ENCODE peak calls at places on chromosomes 7 and 10, in nine cellular contexts. One of them, this sample, is unnamed.

GRCh38 chr7:3162286-3162685 is 118.6 kb upstream of the CARD11 start:
- DNase-seq in HFFc6: no peak
- DNase-seq in psoas muscle: no peak
- DNase-seq in WERI-Rb-1: peak; percentile 58
- DNase-seq in ascending aorta: no peak
- DNase-seq in glutamatergic neuron: no peak
- DNase-seq in spleen: no peak
- DNase-seq in B cell: no peak
- DNase-seq in coronary artery: no peak
- DNase-seq in this sample: no peak

GRCh38 chr7:129925416-129926002 is 27.3 kb downstream of the UBE2H start:
- DNase-seq in glutamatergic neuron: no peak
- DNase-seq in B cell: no peak
- DNase-seq in ascending aorta: no peak
- DNase-seq in WERI-Rb-1: no peak
- DNase-seq in psoas muscle: no peak
- DNase-seq in spleen: no peak
- DNase-seq in HFFc6: peak; percentile 35
- DNase-seq in coronary artery: no peak
- DNase-seq in this sample: no peak

GRCh38 chr7:129150199-129150996 is 5.9 kb downstream of the TSPAN33 start:
- DNase-seq in coronary artery: no peak
- DNase-seq in B cell: no peak
- DNase-seq in WERI-Rb-1: no peak
- DNase-seq in HFFc6: no peak
- DNase-seq in glutamatergic neuron: peak; percentile 49
- DNase-seq in ascending aorta: no peak
- DNase-seq in psoas muscle: no peak
- DNase-seq in spleen: no peak
- DNase-seq in this sample: no peak

GRCh38 chr10:77458986-77459590 is 178.5 kb downstream of the KCNMA1 start:
- DNase-seq in psoas muscle: no peak
- DNase-seq in WERI-Rb-1: no peak
- DNase-seq in spleen: no peak
- DNase-seq in B cell: no peak
- DNase-seq in HFFc6: peak; percentile 68
- DNase-seq in coronary artery: no peak
- DNase-seq in ascending aorta: no peak
- DNase-seq in glutamatergic neuron: no peak
- DNase-seq in this sample: no peak

GRCh38 chr10:71753091-71753959 is 20.0 kb downstream of the VSIR start:
- DNase-seq in spleen: peak; percentile 90
- DNase-seq in ascending aorta: peak; percentile 59
- DNase-seq in psoas muscle: no peak
- DNase-seq in glutamatergic neuron: no peak
- DNase-seq in HFFc6: no peak
- DNase-seq in WERI-Rb-1: no peak
- DNase-seq in coronary artery: no peak
- DNase-seq in B cell: no peak
- DNase-seq in this sample: no peak

GRCh38 chr7:135761751-135762488 is 13.3 kb upstream of the FAM180A start:
- DNase-seq in spleen: no peak
- DNase-seq in psoas muscle: no peak
- DNase-seq in glutamatergic neuron: no peak
- DNase-seq in ascending aorta: no peak
- DNase-seq in coronary artery: peak; percentile 90
- DNase-seq in WERI-Rb-1: no peak
- DNase-seq in B cell: no peak
- DNase-seq in HFFc6: peak; percentile 81
- DNase-seq in this sample: no peak

GRCh38 chr10:105138287-105138854 is 497.3 kb downstream of the SORCS3 start:
- DNase-seq in spleen: no peak
- DNase-seq in psoas muscle: no peak
- DNase-seq in B cell: no peak
- DNase-seq in coronary artery: no peak
- DNase-seq in glutamatergic neuron: no peak
- DNase-seq in HFFc6: no peak
- DNase-seq in WERI-Rb-1: no peak
- DNase-seq in ascending aorta: no peak
- DNase-seq in this sample: no peak

GRCh38 chr10:44466236-44466635 is 81.3 kb upstream of the CXCL12 start:
- DNase-seq in glutamatergic neuron: no peak
- DNase-seq in WERI-Rb-1: no peak
- DNase-seq in ascending aorta: no peak
- DNase-seq in psoas muscle: no peak
- DNase-seq in HFFc6: peak; percentile 53
- DNase-seq in coronary artery: no peak
- DNase-seq in spleen: no peak
- DNase-seq in B cell: no peak
- DNase-seq in this sample: no peak

GRCh38 chr7:100393233-100393905 is 20.1 kb downstream of the PILRA start:
- DNase-seq in B cell: no peak
- DNase-seq in HFFc6: no peak
- DNase-seq in glutamatergic neuron: no peak
- DNase-seq in psoas muscle: no peak
- DNase-seq in spleen: no peak
- DNase-seq in WERI-Rb-1: no peak
- DNase-seq in ascending aorta: no peak
- DNase-seq in coronary artery: no peak
- DNase-seq in this sample: no peak

GRCh38 chr7:158782638-158783490 is 46.4 kb downstream of the ESYT2 start:
- DNase-seq in WERI-Rb-1: no peak
- DNase-seq in psoas muscle: peak; percentile 83
- DNase-seq in B cell: no peak
- DNase-seq in coronary artery: peak; percentile 94
- DNase-seq in spleen: no peak
- DNase-seq in glutamatergic neuron: no peak
- DNase-seq in HFFc6: peak; percentile 34
- DNase-seq in ascending aorta: peak; percentile 59
- DNase-seq in this sample: peak; percentile 8
- TF ChIP-seq CTCF in WERI-Rb-1: peak; percentile 22
- TF ChIP-seq CTCF in psoas muscle: peak; percentile 56
- TF ChIP-seq CTCF in B cell: no peak
- TF ChIP-seq CTCF in coronary artery: peak; percentile 33
- TF ChIP-seq CTCF in spleen: no peak
- TF ChIP-seq CTCF in glutamatergic neuron: no peak
- TF ChIP-seq CTCF in HFFc6: peak; percentile 57
- TF ChIP-seq CTCF in ascending aorta: peak; percentile 59
- TF ChIP-seq CTCF in this sample: peak; percentile 38

GRCh38 chr10:23439920-23440875 is 1.3 kb downstream of the OTUD1 start:
- DNase-seq in coronary artery: peak; percentile 78
- DNase-seq in WERI-Rb-1: peak; percentile 8
- DNase-seq in ascending aorta: no peak
- DNase-seq in psoas muscle: peak; percentile 67
- DNase-seq in B cell: no peak
- DNase-seq in HFFc6: peak; percentile 46
- DNase-seq in glutamatergic neuron: peak; percentile 33
- DNase-seq in spleen: peak; percentile 93
- DNase-seq in this sample: no peak

GRCh38 chr10:23439452-23439919 is 611 bp downstream of the OTUD1 start:
- DNase-seq in WERI-Rb-1: peak; percentile 8
- DNase-seq in glutamatergic neuron: peak; percentile 51
- DNase-seq in ascending aorta: no peak
- DNase-seq in B cell: no peak
- DNase-seq in spleen: no peak
- DNase-seq in HFFc6: no peak
- DNase-seq in coronary artery: no peak
- DNase-seq in psoas muscle: no peak
- DNase-seq in this sample: no peak

GRCh38 chr10:23435378-23435777 is 3.5 kb upstream of the OTUD1 start:
- DNase-seq in coronary artery: no peak
- DNase-seq in WERI-Rb-1: no peak
- DNase-seq in B cell: no peak
- DNase-seq in glutamatergic neuron: no peak
- DNase-seq in HFFc6: no peak
- DNase-seq in psoas muscle: no peak
- DNase-seq in ascending aorta: no peak
- DNase-seq in spleen: no peak
- DNase-seq in this sample: no peak

GRCh38 chr10:23437987-23438546 is 808 bp upstream of the OTUD1 start:
- DNase-seq in ascending aorta: no peak
- DNase-seq in B cell: no peak
- DNase-seq in psoas muscle: no peak
- DNase-seq in HFFc6: no peak
- DNase-seq in spleen: peak; percentile 83
- DNase-seq in glutamatergic neuron: no peak
- DNase-seq in coronary artery: no peak
- DNase-seq in WERI-Rb-1: no peak
- DNase-seq in this sample: no peak

DNA sequence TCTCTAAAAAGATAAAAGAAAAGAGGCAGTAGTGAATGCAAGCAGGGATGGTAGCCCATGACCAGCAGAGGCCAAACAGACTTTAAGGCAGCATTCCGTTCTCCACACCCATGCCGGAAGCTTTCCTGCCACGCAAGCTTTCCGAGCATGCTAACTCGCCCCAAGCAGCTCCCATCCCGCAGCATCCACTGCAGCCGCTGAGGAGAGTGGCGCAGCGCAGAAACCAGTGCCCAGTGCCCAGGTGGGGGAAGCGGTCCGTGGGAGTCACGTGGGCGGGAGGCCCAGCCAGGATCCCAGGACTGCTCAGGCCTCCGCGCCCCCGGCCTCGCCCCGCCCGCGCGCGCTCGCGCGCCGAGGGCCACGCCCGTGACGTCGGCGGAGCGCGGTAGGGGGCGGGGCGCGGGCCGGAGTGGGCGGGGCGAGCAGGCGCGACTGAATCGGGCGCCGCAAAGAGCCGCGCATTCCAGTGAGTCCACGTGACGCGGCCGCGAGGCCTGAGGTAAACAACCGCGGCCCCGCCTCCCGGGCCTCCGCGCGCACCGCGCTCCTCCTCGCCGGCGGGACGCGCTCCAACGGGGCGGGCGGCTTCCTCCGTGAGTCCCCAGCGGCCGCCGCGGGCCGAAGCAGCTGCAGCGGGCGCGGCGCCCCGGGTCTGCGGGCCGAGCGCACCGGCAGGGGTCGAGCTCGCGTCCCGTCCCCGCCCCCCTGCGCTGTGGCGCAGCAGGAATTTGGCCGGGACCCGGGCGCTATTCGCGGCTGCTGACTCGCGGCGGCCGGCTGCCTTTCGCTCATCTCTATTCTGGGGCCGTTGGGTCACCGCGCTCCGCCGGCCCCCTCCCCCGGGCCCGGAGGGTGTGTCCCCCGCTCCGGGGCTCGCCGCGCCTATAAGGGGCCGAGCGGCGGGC is at the start of gene OTUD1:
- DNase-seq in spleen: peak; percentile 100
- DNase-seq in psoas muscle: peak; percentile 98
- DNase-seq in ascending aorta: peak; percentile 82
- DNase-seq in HFFc6: peak; percentile 88
- DNase-seq in B cell: peak; percentile 94
- DNase-seq in glutamatergic neuron: peak; percentile 91
- DNase-seq in coronary artery: peak; percentile 95
- DNase-seq in WERI-Rb-1: peak; percentile 78
- DNase-seq in this sample: peak; percentile 78
- TF ChIP-seq CTCF in spleen: no peak
- TF ChIP-seq CTCF in psoas muscle: peak; percentile 11
- TF ChIP-seq CTCF in ascending aorta: no peak
- TF ChIP-seq CTCF in HFFc6: no peak
- TF ChIP-seq CTCF in B cell: no peak
- TF ChIP-seq CTCF in glutamatergic neuron: no peak
- TF ChIP-seq CTCF in coronary artery: no peak
- TF ChIP-seq CTCF in WERI-Rb-1: no peak
- TF ChIP-seq CTCF in this sample: no peak

GRCh38 chr7:102464577-102465280 is at the start of the genes ALKBH4 and LRWD1:
- DNase-seq in spleen: peak; percentile 99
- DNase-seq in HFFc6: peak; percentile 87
- DNase-seq in B cell: peak; percentile 94
- DNase-seq in ascending aorta: peak; percentile 67
- DNase-seq in glutamatergic neuron: peak; percentile 96
- DNase-seq in WERI-Rb-1: peak; percentile 94
- DNase-seq in psoas muscle: peak; percentile 98
- DNase-seq in coronary artery: peak; percentile 94
- DNase-seq in this sample: peak; percentile 63
- TF ChIP-seq CTCF in spleen: peak; percentile 39
- TF ChIP-seq CTCF in HFFc6: peak; percentile 47
- TF ChIP-seq CTCF in B cell: peak; percentile 25
- TF ChIP-seq CTCF in ascending aorta: no peak
- TF ChIP-seq CTCF in glutamatergic neuron: no peak
- TF ChIP-seq CTCF in WERI-Rb-1: peak; percentile 29
- TF ChIP-seq CTCF in psoas muscle: peak; percentile 17
- TF ChIP-seq CTCF in coronary artery: no peak
- TF ChIP-seq CTCF in this sample: no peak

DNA sequence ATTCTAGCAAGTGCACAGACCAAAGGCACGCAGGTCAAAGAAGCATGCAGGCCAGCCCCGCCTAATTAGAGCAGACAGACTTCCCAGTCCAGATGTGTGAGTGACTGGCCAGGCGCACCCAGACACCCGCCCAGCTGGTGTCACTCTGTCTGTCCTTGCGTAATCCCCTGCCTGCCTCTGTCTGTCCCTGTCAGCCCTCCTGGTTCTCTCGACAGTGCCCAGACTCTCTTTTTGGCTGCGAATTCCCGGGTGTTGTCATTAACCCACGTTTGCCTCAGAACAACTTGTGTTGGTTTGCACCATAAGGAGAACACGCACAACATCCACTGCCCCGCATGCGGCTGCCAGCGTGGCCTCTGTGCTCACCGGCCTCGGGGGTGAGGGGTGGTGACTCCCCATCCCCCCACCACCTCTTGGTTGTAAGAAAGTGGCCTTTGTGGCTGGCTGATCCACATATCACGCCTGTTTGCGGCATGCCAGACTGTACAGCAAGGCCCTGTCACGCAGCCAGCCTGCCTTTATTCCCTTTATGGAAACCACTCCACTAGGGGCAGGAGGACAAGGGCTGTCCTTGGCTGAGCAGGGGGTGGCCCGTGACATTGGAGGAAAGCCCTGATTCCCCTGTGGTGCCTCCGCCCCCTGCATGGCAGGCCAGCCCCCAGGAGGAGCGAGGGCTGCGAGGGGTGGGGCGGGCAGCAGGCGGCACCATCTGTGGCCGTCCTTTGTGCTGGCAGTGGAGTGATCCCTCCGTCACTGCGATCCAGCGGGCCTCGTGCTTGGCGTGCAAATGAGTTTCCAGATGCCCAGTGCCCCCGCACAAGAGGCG is 72.8 kb upstream of the PPIF start:
- DNase-seq in HFFc6: peak; percentile 45
- DNase-seq in ascending aorta: peak; percentile 63
- DNase-seq in glutamatergic neuron: peak; percentile 68
- DNase-seq in psoas muscle: peak; percentile 93
- DNase-seq in B cell: no peak
- DNase-seq in spleen: no peak
- DNase-seq in WERI-Rb-1: peak; percentile 77
- DNase-seq in coronary artery: peak; percentile 97
- DNase-seq in this sample: no peak
- TF ChIP-seq CTCF in HFFc6: peak; percentile 21
- TF ChIP-seq CTCF in ascending aorta: peak; percentile 42
- TF ChIP-seq CTCF in glutamatergic neuron: no peak
- TF ChIP-seq CTCF in psoas muscle: peak; percentile 11
- TF ChIP-seq CTCF in B cell: no peak
- TF ChIP-seq CTCF in spleen: no peak
- TF ChIP-seq CTCF in WERI-Rb-1: no peak
- TF ChIP-seq CTCF in coronary artery: no peak
- TF ChIP-seq CTCF in this sample: no peak

GRCh38 chr10:123154092-123154942 is at the start of gene BUB3:
- DNase-seq in WERI-Rb-1: peak; percentile 98
- DNase-seq in HFFc6: peak; percentile 99
- DNase-seq in B cell: peak; percentile 98
- DNase-seq in glutamatergic neuron: peak; percentile 92
- DNase-seq in ascending aorta: peak; percentile 95
- DNase-seq in psoas muscle: peak; percentile 99
- DNase-seq in spleen: peak; percentile 98
- DNase-seq in coronary artery: peak; percentile 99
- DNase-seq in this sample: peak; percentile 100
- TF ChIP-seq CTCF in WERI-Rb-1: no peak
- TF ChIP-seq CTCF in HFFc6: no peak
- TF ChIP-seq CTCF in B cell: no peak
- TF ChIP-seq CTCF in glutamatergic neuron: no peak
- TF ChIP-seq CTCF in ascending aorta: no peak
- TF ChIP-seq CTCF in psoas muscle: peak; percentile 18
- TF ChIP-seq CTCF in spleen: no peak
- TF ChIP-seq CTCF in coronary artery: no peak
- TF ChIP-seq CTCF in this sample: peak; percentile 8

GRCh38 chr7:34497153-34497777 is 160.8 kb upstream of the NPSR1 start:
- DNase-seq in coronary artery: no peak
- DNase-seq in WERI-Rb-1: peak; percentile 22
- DNase-seq in psoas muscle: no peak
- DNase-seq in HFFc6: no peak
- DNase-seq in spleen: no peak
- DNase-seq in ascending aorta: no peak
- DNase-seq in B cell: no peak
- DNase-seq in glutamatergic neuron: peak; percentile 48
- DNase-seq in this sample: no peak
- TF ChIP-seq CTCF in coronary artery: no peak
- TF ChIP-seq CTCF in WERI-Rb-1: peak; percentile 54
- TF ChIP-seq CTCF in psoas muscle: no peak
- TF ChIP-seq CTCF in HFFc6: peak; percentile 69
- TF ChIP-seq CTCF in spleen: no peak
- TF ChIP-seq CTCF in ascending aorta: no peak
- TF ChIP-seq CTCF in B cell: no peak
- TF ChIP-seq CTCF in glutamatergic neuron: peak; percentile 87
- TF ChIP-seq CTCF in this sample: peak; percentile 37